ENCODE peak calls at places on chromosomes 16 and 17, in five cellular contexts. Z, F, I, Q and C are unnamed samples.
A peak's percentile ranks its signal among the peaks of the same experiment; 100 is the strongest.

GRCh38 chr16:31215287-31216115 is 1.4 kb downstream of the PYDC1 start:
- DNase-seq in Z (peak; percentile 66), I (peak; percentile 60), F (no peak), Q (no peak), C (no peak)

GRCh38 chr17:45573915-45574314 is 83.4 kb upstream of the PLEKHM1 start:
- DNase-seq in I (no peak), Z (no peak), Q (no peak), F (no peak), C (no peak)

GRCh38 chr17:38739305-38739704 is 8.8 kb downstream of the PCGF2 start:
- DNase-seq in I (no peak), Z (no peak), F (no peak), Q (no peak), C (no peak)

GRCh38 chr16:64276646-64277045 is 845.2 kb downstream of the CDH11 start:
- DNase-seq in Q (no peak), I (no peak), Z (no peak), F (no peak), C (no peak)

GRCh38 chr17:1143573-1143972 is 36.2 kb downstream of the ABR start:
- DNase-seq in F (no peak), I (no peak), Q (no peak), Z (no peak), C (no peak)

GRCh38 chr17:72518810-72519597 is 398.2 kb downstream of the SOX9 start:
- DNase-seq in Z (peak; percentile 73), F (no peak), Q (no peak), I (no peak), C (no peak)

GRCh38 chr16:54628796-54629625 is 301.7 kb upstream of the IRX5 start:
- DNase-seq in Z (no peak), I (peak; percentile 79), Q (no peak), F (no peak), C (no peak)

GRCh38 chr17:42200702-42201101 is 6.4 kb upstream of the GHDC start:
- DNase-seq in F (no peak), Q (no peak), Z (peak; percentile 39), I (no peak), C (no peak)

GRCh38 chr16:57607676-57608461 is 20.6 kb upstream of the ADGRG1 start:
- DNase-seq in F (no peak), I (peak; percentile 4), Z (no peak), Q (no peak), C (no peak)

GRCh38 chr16:82136956-82137818 is 32.8 kb downstream of the MPHOSPH6 start:
- DNase-seq in Z (no peak), F (no peak), Q (no peak), I (no peak), C (no peak)

GRCh38 chr16:82135844-82136243 is 34.2 kb downstream of the MPHOSPH6 start:
- DNase-seq in F (no peak), Q (no peak), Z (no peak), I (no peak), C (no peak)

GRCh38 chr16:82137819-82138177 is 32.2 kb downstream of the MPHOSPH6 start:
- DNase-seq in Z (no peak), Q (no peak), I (no peak), F (no peak), C (no peak)

GRCh38 chr16:82134884-82135283 is 35.1 kb downstream of the MPHOSPH6 start:
- DNase-seq in Z (no peak), I (no peak), Q (no peak), F (no peak), C (no peak)

DNA sequence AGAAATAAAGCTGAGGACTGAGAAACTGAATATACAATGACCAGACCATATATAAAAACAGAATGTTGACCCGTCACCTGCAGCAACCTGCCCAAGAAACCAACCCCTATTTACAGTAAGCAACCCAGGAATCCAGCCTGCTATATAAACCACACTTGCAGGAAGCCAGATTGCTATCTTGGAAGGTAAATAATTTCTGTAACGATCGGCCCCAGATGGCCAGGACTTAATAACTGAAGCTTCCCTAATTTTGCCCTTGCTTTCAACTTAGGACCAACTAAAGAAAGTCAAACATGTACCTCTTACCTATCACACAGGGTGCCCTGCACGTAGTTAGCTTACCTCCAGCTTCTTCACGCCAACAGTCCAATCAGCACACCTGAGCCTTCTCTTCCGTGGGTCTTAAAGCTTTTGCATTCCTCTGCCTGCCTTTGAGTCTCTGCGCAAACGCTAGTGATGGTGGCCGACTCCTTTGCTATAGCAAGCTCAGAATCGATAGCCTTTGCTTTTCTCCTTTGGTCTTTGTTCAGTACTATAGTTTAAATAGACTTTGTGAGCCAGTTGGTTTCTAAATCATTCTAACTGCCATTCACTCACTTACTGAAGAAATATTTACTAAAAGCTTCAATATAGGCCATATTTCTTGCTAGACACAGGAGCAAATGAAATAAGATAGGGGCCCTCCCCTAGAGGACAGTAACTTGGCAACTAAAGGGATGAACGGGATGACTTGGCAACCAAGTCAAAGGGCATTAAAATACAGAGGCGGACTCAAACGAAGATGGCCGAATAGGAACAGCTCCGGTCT is 31.3 kb downstream of the MPHOSPH6 start:
- DNase-seq in Z (no peak), I (no peak), Q (no peak), F (no peak), C (no peak)
- H3K4me3 ChIP-seq in Z (peak overlapping the region; percentile 36), I (no peak overlapping the region), Q (no peak overlapping the region), F (no peak overlapping the region), C (no peak overlapping the region)

DNA sequence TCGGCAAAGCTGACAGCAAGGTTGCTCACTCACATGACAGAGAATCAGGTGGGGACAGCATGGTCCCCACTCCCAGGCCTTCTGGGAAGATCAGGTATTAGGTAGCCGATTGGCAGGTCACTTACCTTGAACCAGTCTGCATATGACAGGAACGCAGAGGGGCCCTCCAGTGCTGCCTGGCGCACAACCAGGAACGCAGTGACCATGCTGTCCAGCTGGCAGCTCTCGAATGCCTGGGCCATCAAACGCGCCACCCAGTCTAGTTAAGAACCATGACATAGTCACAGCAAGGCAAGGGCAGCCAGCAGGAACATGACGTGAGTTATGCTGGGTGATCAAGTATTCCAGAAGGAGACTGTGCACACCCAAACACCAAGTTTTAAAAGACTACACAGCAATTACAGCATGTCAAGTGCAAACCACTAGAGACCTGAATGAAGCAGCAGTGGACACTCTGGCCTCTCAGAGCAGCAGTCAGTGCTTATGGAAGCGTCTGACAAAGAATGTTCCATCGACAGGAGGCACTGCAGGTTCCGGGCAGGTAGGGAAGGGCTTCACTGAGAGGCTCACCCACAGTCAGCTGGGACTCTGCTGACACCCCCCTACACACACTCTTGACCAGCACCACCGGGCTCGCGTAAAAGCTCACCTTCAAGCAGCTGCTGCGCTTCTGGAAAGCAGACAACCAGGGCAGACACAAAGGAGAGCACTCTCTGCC is 25.0 kb downstream of the FANCA start:
- DNase-seq in Z (no peak), Q (no peak), I (no peak), F (no peak), C (no peak)
- H3K36me3 ChIP-seq in Z (no peaks in the 10 kb centered on the region), Q (no peaks in the 10 kb centered on the region), I (peaks cover 26% of the 10 kb centered on the region), F (no peaks in the 10 kb centered on the region), C (peaks cover 16% of the 10 kb centered on the region)

GRCh38 chr16:27706803-27707685 is 157.1 kb downstream of the KATNIP start:
- DNase-seq in I (peak; percentile 12), F (no peak), Q (no peak), Z (no peak), C (no peak)
- H3K4me3 ChIP-seq in I (no peak overlapping the region), F (no peak overlapping the region), Q (no peak overlapping the region), Z (no peak overlapping the region), C (no peak overlapping the region)

GRCh38 chr16:16778322-16778721 is 399.4 kb downstream of the NPIPA7 start:
- DNase-seq in Q (no peak), I (no peak), F (no peak), Z (no peak), C (no peak)
- H3K36me3 ChIP-seq in Q (no peaks in the 10 kb centered on the region), I (no peaks in the 10 kb centered on the region), F (no peaks in the 10 kb centered on the region), Z (no peaks in the 10 kb centered on the region), C (no peaks in the 10 kb centered on the region)